ENCODE peak calls at places on chromosome 12, in eight cellular contexts. F is cardiac muscle cell, W is A673, I is psoas muscle, U is mesendoderm, S is lung, D is heart left ventricle, C is astrocyte. V is an unnamed sample. For H3K27me3 and H3K4me1, the result is how much of the 10 kb centered on the place peaks cover.

GRCh38 chr12:8078400-8078799 is 3.7 kb upstream of the NECAP1 start:
- DNase-seq in C (peak), F (peak), I (no peak), W (peak), S (no peak), D (no peak), U (peak), V (no peak)

GRCh38 chr12:115010324-115010995 is 326.5 kb upstream of the TBX3 start:
- DNase-seq in S (no peak), C (no peak), D (no peak), I (no peak), W (no peak), F (no peak), U (no peak), V (no peak)

GRCh38 chr12:68175566-68176033 is 16.1 kb upstream of the IFNG start:
- DNase-seq in W (no peak), D (no peak), F (no peak), U (peak), I (no peak), S (no peak), C (no peak), V (no peak)

GRCh38 chr12:31002999-31003398 is 70.7 kb upstream of the DDX11 start:
- DNase-seq in I (no peak), W (no peak), F (no peak), S (no peak), U (peak), D (no peak), C (peak), V (no peak)

GRCh38 chr12:31324845-31325523 is 966 bp downstream of the SINHCAF start:
- DNase-seq in D (peak), C (peak), F (peak), W (peak), I (peak), U (peak), S (peak), V (peak)

GRCh38 chr12:114916124-114916523 is 232.1 kb upstream of the TBX3 start:
- DNase-seq in S (no peak), C (peak), D (no peak), I (no peak), F (peak), W (no peak), U (no peak), V (no peak)

GRCh38 chr12:92068441-92068840 is 77.2 kb downstream of the BTG1 start:
- DNase-seq in I (no peak), C (no peak), S (no peak), F (peak), W (no peak), U (no peak), D (no peak), V (no peak)

GRCh38 chr12:79435742-79436141 is 255.0 kb downstream of the PAWR start:
- DNase-seq in S (no peak), W (no peak), U (no peak), F (no peak), I (no peak), C (no peak), D (no peak), V (no peak)

GRCh38 chr12:128467882-128468281 is 200.9 kb downstream of the TMEM132C start:
- DNase-seq in W (no peak), S (no peak), C (no peak), I (no peak), F (no peak), U (peak), D (no peak), V (no peak)
- H3K27me3 ChIP-seq in W (under half), S (under half), C (under half), I (under half), F (under half), U (under half), D (under half), V (under half)

DNA sequence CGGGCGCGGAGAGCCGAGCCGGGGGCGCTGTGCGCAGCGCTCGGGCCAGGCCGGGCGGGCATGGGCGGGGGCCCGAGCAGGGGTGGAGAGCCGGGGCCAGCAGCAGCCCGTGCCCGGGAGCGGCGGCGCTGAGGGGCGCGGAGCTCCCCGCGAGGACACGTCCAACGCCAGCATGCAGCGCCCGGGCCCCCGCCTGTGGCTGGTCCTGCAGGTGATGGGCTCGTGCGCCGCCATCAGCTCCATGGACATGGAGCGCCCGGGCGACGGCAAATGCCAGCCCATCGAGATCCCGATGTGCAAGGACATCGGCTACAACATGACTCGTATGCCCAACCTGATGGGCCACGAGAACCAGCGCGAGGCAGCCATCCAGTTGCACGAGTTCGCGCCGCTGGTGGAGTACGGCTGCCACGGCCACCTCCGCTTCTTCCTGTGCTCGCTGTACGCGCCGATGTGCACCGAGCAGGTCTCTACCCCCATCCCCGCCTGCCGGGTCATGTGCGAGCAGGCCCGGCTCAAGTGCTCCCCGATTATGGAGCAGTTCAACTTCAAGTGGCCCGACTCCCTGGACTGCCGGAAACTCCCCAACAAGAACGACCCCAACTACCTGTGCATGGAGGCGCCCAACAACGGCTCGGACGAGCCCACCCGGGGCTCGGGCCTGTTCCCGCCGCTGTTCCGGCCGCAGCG is 652 bp downstream of the FZD10 start:
- DNase-seq in F (peak), W (no peak), D (peak), C (no peak), S (no peak), I (no peak), U (peak), V (peak)
- H3K4me1 ChIP-seq in F (under half), W (under half), D (under half), C (under half), S (under half), I (under half), U (under half), V (under half)

DNA sequence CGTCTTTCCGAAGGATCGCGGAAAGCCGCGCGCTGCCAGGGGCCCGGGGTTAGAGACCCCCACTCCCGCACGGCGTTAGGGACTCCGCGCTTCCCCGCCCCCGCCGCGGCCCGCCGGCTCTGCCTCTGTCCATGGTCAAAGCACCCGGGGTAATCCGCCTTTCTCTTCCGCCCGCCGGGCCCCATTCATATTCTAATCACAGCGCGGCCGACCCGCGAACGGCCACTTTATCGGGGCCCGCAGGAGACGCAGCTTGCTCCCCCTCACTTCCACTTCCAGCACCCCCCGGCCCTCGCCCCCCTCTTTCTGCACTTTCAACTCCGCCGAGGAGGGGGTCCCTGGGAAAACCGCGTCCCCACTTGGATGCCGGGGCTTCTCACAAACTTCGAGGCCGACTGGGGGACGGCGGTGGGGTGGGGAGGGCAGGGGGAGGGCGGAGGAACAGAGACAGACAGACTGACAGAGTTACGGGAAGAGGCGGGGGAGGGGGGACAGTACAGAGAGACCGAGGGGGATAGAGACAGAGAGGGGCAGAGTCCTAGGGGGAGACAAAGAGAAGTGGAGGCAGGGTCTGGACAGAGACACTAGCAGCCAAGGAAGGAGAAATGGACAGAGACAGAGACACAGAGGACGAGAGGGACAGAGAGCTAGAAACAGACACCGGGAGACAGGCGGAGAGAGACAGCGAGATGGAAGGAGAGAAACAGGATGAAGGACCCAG is 1.1 kb upstream of the RFX4 start:
- DNase-seq in C (no peak), W (no peak), S (no peak), F (peak), I (no peak), U (peak), D (no peak), V (no peak)
- H3K27ac ChIP-seq in C (no peak), W (no peak), S (no peak), F (no peak), I (no peak), U (no peak), D (no peak), V (no peak)

GRCh38 chr12:113524495-113524894 is 52.8 kb upstream of the LHX5 start:
- DNase-seq in C (no peak), F (no peak), D (no peak), W (no peak), S (no peak), I (no peak), U (peak), V (no peak)
- H3K27me3 ChIP-seq in C (under half), F (half or more), D (half or more), W (half or more), S (under half), I (under half), U (under half), V (under half)

GRCh38 chr12:117044311-117044710 is 54.9 kb downstream of the TESC start:
- DNase-seq in I (no peak), W (no peak), D (no peak), F (no peak), S (no peak), U (no peak), C (no peak), V (no peak)

GRCh38 chr12:117045998-117046374 is 53.2 kb downstream of the TESC start:
- DNase-seq in I (no peak), W (no peak), S (no peak), U (peak), D (no peak), F (no peak), C (no peak), V (no peak)

GRCh38 chr12:117045175-117045997 is 53.8 kb downstream of the TESC start:
- DNase-seq in I (no peak), U (no peak), W (no peak), D (no peak), F (no peak), C (no peak), S (no peak), V (no peak)

GRCh38 chr12:117043598-117043901 is 55.7 kb downstream of the TESC start:
- DNase-seq in S (no peak), D (no peak), U (no peak), W (no peak), F (no peak), C (no peak), I (no peak), V (no peak)

DNA sequence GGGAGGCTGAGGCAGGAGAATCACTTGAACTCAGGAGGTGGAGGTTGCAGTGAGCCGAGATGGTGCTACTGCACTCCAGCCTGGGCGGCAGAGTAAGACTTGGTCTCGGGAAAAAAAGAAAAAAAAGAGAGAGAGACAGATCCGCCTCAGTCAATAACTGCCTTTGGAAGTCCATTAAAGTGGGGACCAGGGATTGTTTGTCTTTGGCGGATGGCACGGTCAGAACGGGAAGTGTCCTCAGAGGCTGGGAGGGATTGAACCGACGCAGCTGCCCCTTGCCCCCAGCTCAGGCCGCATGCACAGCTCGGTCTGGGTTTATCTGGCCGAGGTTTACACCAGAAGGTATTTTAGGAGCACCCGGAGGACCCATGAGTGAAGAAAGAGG is 54.4 kb downstream of the TESC start:
- DNase-seq in F (no peak), W (no peak), D (no peak), I (no peak), U (no peak), S (no peak), C (no peak), V (no peak)
- H3K4me1 ChIP-seq in F (half or more), W (under half), D (under half), I (under half), U (under half), S (under half), C (under half), V (under half)

GRCh38 chr12:62631531-62632520 is 165.2 kb downstream of the MON2 start:
- DNase-seq in U (peak), I (peak), D (peak), F (peak), C (peak), S (peak), W (peak), V (no peak)

GRCh38 chr12:62629413-62629812 is 162.8 kb downstream of the MON2 start:
- DNase-seq in D (no peak), C (no peak), I (no peak), F (no peak), W (no peak), S (no peak), U (peak), V (no peak)

GRCh38 chr12:62627181-62627580 is 160.6 kb downstream of the MON2 start:
- DNase-seq in D (no peak), S (no peak), F (no peak), I (no peak), W (no peak), C (no peak), U (no peak), V (no peak)

GRCh38 chr12:62632521-62632920 is 165.9 kb downstream of the MON2 start:
- DNase-seq in D (peak), I (peak), U (peak), F (peak), W (peak), S (peak), C (peak), V (no peak)

DNA sequence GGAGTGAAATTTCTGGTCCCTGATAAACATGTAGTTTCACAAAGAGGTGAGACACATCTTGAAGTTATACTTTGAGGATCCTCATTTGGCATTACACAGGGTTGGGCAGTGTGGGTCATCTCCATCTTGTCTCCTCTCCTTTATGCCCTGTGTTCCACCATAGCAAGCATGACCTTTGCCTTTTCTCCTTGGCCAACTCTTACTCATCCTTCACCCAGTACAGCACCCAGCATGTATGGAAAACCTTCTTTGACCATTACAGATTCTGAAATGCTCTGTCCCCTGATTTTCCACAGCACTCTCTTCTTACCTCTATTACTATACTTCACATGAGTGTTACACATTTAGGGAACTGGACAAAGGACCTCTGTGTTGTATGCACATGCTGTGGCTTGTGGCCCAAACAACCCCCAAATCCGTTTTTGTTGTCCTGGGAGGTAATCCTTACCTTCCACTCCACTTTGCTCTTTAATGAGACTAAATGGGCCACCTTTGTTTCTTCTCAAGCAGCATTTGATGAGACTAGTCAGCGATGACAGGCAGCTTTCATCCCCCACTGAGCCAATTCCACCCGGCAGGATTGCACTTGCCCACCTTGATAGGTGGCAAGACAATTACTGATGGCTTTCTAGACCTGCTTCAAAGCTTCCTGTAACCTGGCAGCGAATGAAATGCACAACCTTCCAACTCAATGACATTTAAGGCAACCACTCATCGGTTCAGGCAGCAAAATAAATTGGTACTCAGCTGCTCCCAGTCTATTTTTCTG is 163.5 kb downstream of the MON2 start:
- DNase-seq in S (no peak), C (no peak), I (no peak), F (no peak), U (no peak), W (no peak), D (no peak), V (no peak)
- H3K27ac ChIP-seq in S (no peak), C (no peak), I (no peak), F (no peak), U (no peak), W (no peak), D (no peak), V (no peak)

GRCh38 chr12:125096894-125097293 is 31.7 kb downstream of the AACS start:
- DNase-seq in W (no peak), D (no peak), U (no peak), C (no peak), S (no peak), I (no peak), F (no peak), V (no peak)

GRCh38 chr12:125097427-125097826 is 32.2 kb downstream of the AACS start:
- DNase-seq in F (no peak), U (no peak), W (no peak), I (no peak), D (no peak), C (no peak), S (no peak), V (no peak)

GRCh38 chr12:125098676-125099406 is 33.6 kb downstream of the AACS start:
- DNase-seq in W (no peak), F (no peak), S (no peak), C (no peak), D (no peak), I (no peak), U (peak), V (no peak)

GRCh38 chr12:125099407-125099779 is 34.2 kb downstream of the AACS start:
- DNase-seq in F (no peak), I (no peak), U (no peak), W (no peak), D (no peak), S (no peak), C (no peak), V (no peak)

DNA sequence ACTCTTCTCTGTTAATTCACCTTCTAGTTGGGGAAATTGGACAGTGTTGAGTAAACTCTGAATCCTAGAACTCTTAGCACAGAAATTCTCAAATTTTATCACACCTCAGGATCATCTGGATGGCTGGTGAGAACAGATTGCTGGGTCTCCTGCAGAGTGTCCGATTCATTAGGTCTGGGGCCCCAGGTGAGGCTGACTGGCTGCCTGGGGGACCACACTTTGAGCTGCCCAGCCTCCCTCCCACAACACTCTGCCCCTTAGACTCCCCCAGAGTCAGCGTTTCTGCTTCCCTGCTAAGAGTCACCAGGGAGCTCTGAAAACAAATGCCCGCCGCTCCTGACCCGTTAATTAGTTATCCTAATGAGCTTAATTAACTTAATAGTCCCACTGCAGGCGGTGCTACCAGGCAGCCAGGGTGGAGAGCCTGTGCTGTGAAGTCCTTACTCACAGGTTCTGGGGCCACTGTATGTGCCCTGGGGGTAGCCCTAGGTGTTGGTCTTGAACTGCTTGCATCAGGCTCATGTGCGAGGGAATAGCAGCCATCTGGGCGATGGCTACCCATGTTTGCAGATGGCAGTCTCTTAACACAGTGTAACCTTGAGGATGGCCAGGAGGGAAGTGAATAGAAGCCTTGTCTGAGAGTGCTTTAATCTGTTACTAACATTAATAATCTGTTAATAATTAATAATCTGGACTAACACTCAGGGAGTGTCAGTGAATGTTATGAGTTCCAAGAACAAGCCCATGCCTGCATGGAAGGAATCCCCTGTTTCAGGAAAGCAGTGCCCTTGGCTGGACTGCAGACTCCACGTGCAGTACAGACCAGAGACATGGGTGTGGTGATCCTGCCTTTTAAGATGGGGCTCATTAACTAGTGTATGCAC is 35.6 kb downstream of the AACS start:
- DNase-seq in S (no peak), W (no peak), D (no peak), U (peak), F (no peak), C (no peak), I (no peak), V (no peak)
- H3K27me3 ChIP-seq in S (under half), W (under half), D (under half), U (under half), F (under half), C (under half), I (under half), V (under half)

DNA sequence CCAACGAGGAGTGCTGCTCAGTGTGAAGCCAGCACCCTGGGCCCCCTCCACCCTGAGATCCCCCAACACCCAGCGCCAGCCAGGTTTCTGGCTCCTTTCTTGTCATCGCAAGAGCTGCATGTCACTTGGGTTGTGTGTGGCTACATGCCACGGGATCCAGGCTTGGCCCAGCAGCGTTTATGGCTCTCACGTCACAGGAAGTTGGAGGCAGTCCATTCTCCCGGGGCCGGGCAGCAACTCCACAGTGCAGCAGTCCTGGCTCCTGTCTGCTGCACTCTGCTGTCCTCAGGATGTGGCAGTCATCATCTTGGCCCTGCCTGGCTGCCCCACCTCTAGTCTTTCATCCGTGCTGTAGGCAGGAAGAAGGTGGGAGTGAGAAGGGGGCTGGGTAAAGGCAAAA is 78.3 kb downstream of the AACS start:
- DNase-seq in F (peak), D (peak), W (peak), S (no peak), I (no peak), C (peak), U (peak), V (no peak)
- H3K4me1 ChIP-seq in F (under half), D (under half), W (under half), S (under half), I (under half), C (under half), U (under half), V (under half)

GRCh38 chr12:62637679-62638078 is 171.1 kb downstream of the MON2 start:
- DNase-seq in F (no peak), S (no peak), D (no peak), C (no peak), U (no peak), W (no peak), I (no peak), V (no peak)

GRCh38 chr12:62640910-62641448 is 174.4 kb downstream of the MON2 start:
- DNase-seq in W (peak), I (no peak), F (peak), U (peak), S (no peak), C (peak), D (no peak), V (no peak)

GRCh38 chr12:62635630-62636029 is 169.0 kb downstream of the MON2 start:
- DNase-seq in C (no peak), U (no peak), S (no peak), I (no peak), D (no peak), W (no peak), F (no peak), V (no peak)
- H3K27ac ChIP-seq in C (no peak), U (no peak), S (no peak), I (no peak), D (no peak), W (no peak), F (no peak), V (no peak)

V was measured in RWPE2.